ENCODE peak calls at places on chromosomes 1 and 21, in ten cellular contexts. C, L, N, E, U, B, R, X, D and Z are unnamed samples.
A peak's percentile ranks its signal among the peaks of the same experiment; 100 is the strongest.

GRCh38 chr1:12600880-12601633 is 17.0 kb downstream of the DHRS3 start:
- DNase-seq in C (peak; percentile 58), L (peak; percentile 63), N (no peak), E (no peak), U (peak; percentile 49), B (peak; percentile 68), R (no peak), X (peak; percentile 28), D (no peak), Z (peak; percentile 36)

GRCh38 chr21:34189506-34189905 is 116.1 kb downstream of the MRPS6 start:
- DNase-seq in C (no peak), L (no peak), N (no peak), E (no peak), U (no peak), B (no peak), R (no peak), X (no peak), D (no peak), Z (no peak)

GRCh38 chr1:19305880-19306279 is 6.1 kb downstream of the AKR7A2 start:
- DNase-seq in C (no peak), L (no peak), N (no peak), E (no peak), U (no peak), B (no peak), R (no peak), X (no peak), D (no peak), Z (no peak)

GRCh38 chr1:109509176-109510134 is at the start of gene AMIGO1:
- DNase-seq in C (peak; percentile 63), L (peak; percentile 85), N (no peak), E (peak; percentile 27), U (peak; percentile 58), B (peak; percentile 91), R (no peak), X (peak; percentile 28), D (no peak), Z (peak; percentile 76)

GRCh38 chr1:56578963-56579875 is at the start of gene PLPP3:
- DNase-seq in C (no peak), L (peak; percentile 62), N (peak; percentile 81), E (peak; percentile 99), U (peak; percentile 86), B (peak; percentile 85), R (peak; percentile 89), X (no peak), D (peak; percentile 92), Z (peak; percentile 95)

GRCh38 chr1:172638885-172639831 is 19.7 kb upstream of the FASLG start:
- DNase-seq in C (peak; percentile 37), L (peak; percentile 52), N (no peak), E (peak; percentile 91), U (no peak), B (no peak), R (no peak), X (peak; percentile 49), D (no peak), Z (peak; percentile 93)

GRCh38 chr1:94527447-94528031 is 14.0 kb downstream of the F3 start:
- DNase-seq in C (no peak), L (no peak), N (no peak), E (peak; percentile 76), U (no peak), B (no peak), R (no peak), X (no peak), D (no peak), Z (peak; percentile 59)

GRCh38 chr1:162654915-162655620 is 22.8 kb downstream of the DDR2 start:
- DNase-seq in C (no peak), L (no peak), N (no peak), E (no peak), U (no peak), B (no peak), R (no peak), X (no peak), D (no peak), Z (no peak)

GRCh38 chr1:28745653-28746173 is 9.0 kb downstream of the YTHDF2 start:
- DNase-seq in C (no peak), L (no peak), N (no peak), E (no peak), U (no peak), B (no peak), R (no peak), X (no peak), D (no peak), Z (no peak)